ENCODE peak calls at places on chromosomes 5 and 9, in four cellular contexts. One of them, this sample, is unnamed.

GRCh38 chr9:93298498-93299417 is 114.8 kb downstream of the WNK2 start:
- DNase-seq in K562: no peak
- DNase-seq in HepG2: peak; percentile 86
- DNase-seq in GM12878: no peak
- DNase-seq in this sample: peak; percentile 9

GRCh38 chr5:173962436-173962835 is 26.5 kb upstream of the C5orf47 start:
- DNase-seq in HepG2: no peak
- DNase-seq in K562: no peak
- DNase-seq in GM12878: no peak
- DNase-seq in this sample: no peak

GRCh38 chr9:91948061-91948422 is 2.0 kb downstream of the ROR2 start:
- DNase-seq in K562: peak; percentile 56
- DNase-seq in HepG2: no peak
- DNase-seq in GM12878: no peak
- DNase-seq in this sample: peak; percentile 31

GRCh38 chr9:98057095-98057799 is 715 bp downstream of the NANS start:
- DNase-seq in K562: peak; percentile 38
- DNase-seq in HepG2: peak; percentile 15
- DNase-seq in GM12878: no peak
- DNase-seq in this sample: no peak

GRCh38 chr5:2989517-2989916 is 238.0 kb upstream of the IRX2 start:
- DNase-seq in GM12878: no peak
- DNase-seq in HepG2: no peak
- DNase-seq in K562: no peak
- DNase-seq in this sample: peak; percentile 24

GRCh38 chr9:105216440-105217178 is 27.8 kb upstream of the SLC44A1 start:
- DNase-seq in GM12878: no peak
- DNase-seq in HepG2: peak; percentile 40
- DNase-seq in K562: no peak
- DNase-seq in this sample: no peak

GRCh38 chr5:8958602-8959001 is 587.3 kb downstream of the SEMA5A start:
- DNase-seq in K562: no peak
- DNase-seq in HepG2: no peak
- DNase-seq in GM12878: no peak
- DNase-seq in this sample: no peak

GRCh38 chr9:97938081-97938644 is at the start of gene HEMGN:
- DNase-seq in K562: peak; percentile 77
- DNase-seq in HepG2: no peak
- DNase-seq in GM12878: peak; percentile 28
- DNase-seq in this sample: no peak

DNA sequence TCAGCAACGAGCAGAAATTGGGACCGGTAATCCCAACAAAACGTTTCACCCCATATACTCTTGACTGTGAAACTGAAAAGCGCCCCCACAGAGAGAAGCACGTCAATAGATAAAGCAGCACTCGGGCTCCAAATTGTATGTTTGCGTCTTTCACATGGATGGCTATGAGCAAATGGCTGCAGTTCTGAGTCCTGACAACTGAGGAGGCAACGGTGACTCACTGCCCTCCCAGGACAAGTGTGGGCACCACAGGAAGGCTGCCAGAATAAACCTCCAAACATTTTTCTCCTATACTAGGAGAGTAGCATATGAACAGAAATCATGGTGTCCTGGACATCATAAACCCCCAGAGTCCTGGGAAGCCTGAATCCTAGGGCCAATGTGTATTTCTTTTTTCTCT is 36.6 kb downstream of the SEMA4D start:
- DNase-seq in K562: no peak
- DNase-seq in GM12878: no peak
- DNase-seq in HepG2: no peak
- DNase-seq in this sample: no peak
- TF ChIP-seq TCF7 in K562: no peak
- TF ChIP-seq TCF7 in GM12878: no peak
- TF ChIP-seq TCF7 in HepG2: no peak
- TF ChIP-seq TCF7 in this sample: no peak

GRCh38 chr9:70477146-70477745 is 62.8 kb upstream of the KLF9 start:
- DNase-seq in HepG2: no peak
- DNase-seq in GM12878: no peak
- DNase-seq in K562: no peak
- DNase-seq in this sample: no peak
- TF ChIP-seq NR2C2 in HepG2: no peak
- TF ChIP-seq NR2C2 in GM12878: no peak
- TF ChIP-seq NR2C2 in K562: no peak
- TF ChIP-seq NR2C2 in this sample: no peak

GRCh38 chr9:70491798-70492736 is 77.6 kb upstream of the KLF9 start:
- DNase-seq in HepG2: no peak
- DNase-seq in GM12878: no peak
- DNase-seq in K562: no peak
- DNase-seq in this sample: no peak
- TF ChIP-seq TCF7 in HepG2: no peak
- TF ChIP-seq TCF7 in GM12878: no peak
- TF ChIP-seq TCF7 in K562: no peak
- TF ChIP-seq TCF7 in this sample: no peak

GRCh38 chr9:70791936-70792335 is 329.5 kb downstream of the TRPM3 start:
- DNase-seq in HepG2: no peak
- DNase-seq in K562: no peak
- DNase-seq in GM12878: no peak
- DNase-seq in this sample: no peak

GRCh38 chr9:70798018-70798417 is 323.4 kb downstream of the TRPM3 start:
- DNase-seq in GM12878: no peak
- DNase-seq in K562: no peak
- DNase-seq in HepG2: no peak
- DNase-seq in this sample: no peak

GRCh38 chr9:70792796-70793195 is 328.6 kb downstream of the TRPM3 start:
- DNase-seq in HepG2: no peak
- DNase-seq in GM12878: no peak
- DNase-seq in K562: no peak
- DNase-seq in this sample: no peak

GRCh38 chr9:70795841-70796240 is 325.6 kb downstream of the TRPM3 start:
- DNase-seq in HepG2: no peak
- DNase-seq in K562: no peak
- DNase-seq in GM12878: no peak
- DNase-seq in this sample: no peak
- TF ChIP-seq NR2C2 in HepG2: no peak
- TF ChIP-seq NR2C2 in K562: no peak
- TF ChIP-seq NR2C2 in GM12878: no peak
- TF ChIP-seq NR2C2 in this sample: no peak

DNA sequence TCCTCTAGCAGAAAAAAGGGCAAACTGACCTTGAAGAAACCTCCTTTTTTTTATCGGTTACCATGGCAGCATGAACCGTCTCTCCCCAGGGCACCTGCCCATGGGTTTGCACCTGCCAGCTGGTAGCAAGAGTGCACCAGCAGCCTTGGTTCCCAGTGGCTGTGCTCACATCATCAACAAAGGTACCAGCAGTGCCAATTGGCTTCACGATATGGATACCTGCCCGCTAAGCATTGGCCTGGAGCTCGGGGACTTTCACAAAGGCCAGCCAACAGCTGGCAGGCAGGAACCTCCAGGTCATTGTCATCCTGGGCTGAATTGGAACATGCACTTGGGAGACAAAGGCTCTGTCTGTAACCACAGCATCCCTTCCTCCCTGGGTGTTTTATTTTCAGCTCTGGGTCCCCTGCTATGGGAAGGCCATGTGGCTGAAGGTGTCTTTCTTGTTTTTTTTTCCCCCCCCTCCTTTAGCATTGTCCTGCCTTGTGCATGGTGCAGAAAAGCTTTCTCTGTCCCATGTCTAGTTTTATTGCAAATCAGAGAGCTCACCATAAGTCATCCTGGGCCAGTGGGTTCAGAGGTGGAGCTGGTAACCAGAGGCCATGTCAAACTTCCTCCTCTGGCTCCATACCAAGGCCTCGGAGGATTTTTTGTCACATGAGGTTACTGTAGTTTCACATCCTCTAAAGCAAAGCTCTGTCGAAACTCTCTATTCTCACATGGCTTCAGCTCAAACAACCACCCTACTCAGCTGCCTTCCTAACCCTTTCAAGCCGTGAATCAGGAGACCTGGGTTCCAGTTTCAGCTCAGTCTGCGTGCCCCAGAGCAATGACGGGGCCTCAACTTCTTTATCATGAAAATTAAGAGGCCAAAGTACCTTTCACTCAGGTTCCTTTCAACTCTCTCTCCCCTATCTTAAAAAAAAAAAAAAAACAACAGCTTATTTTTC is 145.5 kb upstream of the MAP3K1 start:
- DNase-seq in HepG2: peak; percentile 48
- DNase-seq in GM12878: peak; percentile 98
- DNase-seq in K562: no peak
- DNase-seq in this sample: peak; percentile 38
- TF ChIP-seq TCF7 in HepG2: no peak
- TF ChIP-seq TCF7 in GM12878: peak; percentile 26
- TF ChIP-seq TCF7 in K562: no peak
- TF ChIP-seq TCF7 in this sample: no peak